ENCODE peak calls at places on chromosomes 6 and 20, in six cellular contexts. C, H, J, X, U and M are unnamed samples.

GRCh38 chr6:105211831-105212230 is 32.0 kb upstream of the POPDC3 start:
- DNase-seq in C (no peak), H (no peak), J (no peak), X (no peak), U (no peak), M (no peak)

GRCh38 chr6:146582857-146583256 is 15.9 kb upstream of the ADGB start:
- DNase-seq in C (no peak), H (no peak), J (peak; percentile 21), X (no peak), U (peak; percentile 29), M (peak; percentile 8)

GRCh38 chr6:141029908-141030307 is 1102.8 kb upstream of the GJE1 start:
- DNase-seq in C (no peak), H (no peak), J (no peak), X (no peak), U (no peak), M (no peak)

GRCh38 chr6:23890543-23891227 is 235.3 kb upstream of the NRSN1 start:
- DNase-seq in C (no peak), H (no peak), J (no peak), X (no peak), U (no peak), M (no peak)

GRCh38 chr6:41209547-41209951 is 8.6 kb upstream of the TREML2 start:
- DNase-seq in C (no peak), H (no peak), J (no peak), X (no peak), U (no peak), M (no peak)

GRCh38 chr6:158468666-158469065 is 91.2 kb upstream of the TMEM181 start:
- DNase-seq in C (no peak), H (peak; percentile 15), J (no peak), X (no peak), U (no peak), M (no peak)

GRCh38 chr6:87093651-87094050 is 1.3 kb downstream of the CGA start:
- DNase-seq in C (no peak), H (no peak), J (no peak), X (no peak), U (no peak), M (no peak)

GRCh38 chr6:40183902-40184301 is 249.6 kb upstream of the MOCS1 start:
- DNase-seq in C (no peak), H (peak; percentile 77), J (no peak), X (no peak), U (no peak), M (no peak)

GRCh38 chr20:58091810-58092209 is 136.6 kb downstream of the ANKRD60 start:
- DNase-seq in C (no peak), H (no peak), J (no peak), X (no peak), U (no peak), M (no peak)

GRCh38 chr6:46129301-46129633 is 522 bp upstream of the ENPP4 start:
- DNase-seq in C (no peak), H (no peak), J (no peak), X (no peak), U (no peak), M (no peak)

GRCh38 chr20:37343212-37343993 is 2.5 kb upstream of the SRC start:
- DNase-seq in C (peak; percentile 54), H (no peak), J (no peak), X (no peak), U (peak; percentile 64), M (no peak)

GRCh38 chr20:6265204-6265904 is 142.5 kb upstream of the FERMT1 start:
- DNase-seq in C (no peak), H (peak; percentile 42), J (no peak), X (no peak), U (no peak), M (no peak)

GRCh38 chr20:60192351-60192750 is 234.1 kb downstream of the CDH26 start:
- DNase-seq in C (no peak), H (no peak), J (no peak), X (no peak), U (no peak), M (no peak)

GRCh38 chr6:158754738-158755137 is 64.4 kb downstream of the EZR start:
- DNase-seq in C (no peak), H (no peak), J (no peak), X (no peak), U (no peak), M (no peak)

GRCh38 chr6:5996701-5997419 is 9.9 kb downstream of the NRN1 start:
- DNase-seq in C (no peak), H (peak; percentile 66), J (no peak), X (no peak), U (no peak), M (peak; percentile 56)

GRCh38 chr20:635028-635427 is 18.0 kb downstream of the SRXN1 start:
- DNase-seq in C (no peak), H (no peak), J (no peak), X (no peak), U (no peak), M (no peak)

GRCh38 chr6:21952367-21952766 is 344.5 kb downstream of the PRL start:
- DNase-seq in C (no peak), H (no peak), J (no peak), X (no peak), U (no peak), M (no peak)

GRCh38 chr6:169487579-169488205 is 214.1 kb downstream of the WDR27 start:
- DNase-seq in C (no peak), H (no peak), J (no peak), X (no peak), U (no peak), M (no peak)

DNA sequence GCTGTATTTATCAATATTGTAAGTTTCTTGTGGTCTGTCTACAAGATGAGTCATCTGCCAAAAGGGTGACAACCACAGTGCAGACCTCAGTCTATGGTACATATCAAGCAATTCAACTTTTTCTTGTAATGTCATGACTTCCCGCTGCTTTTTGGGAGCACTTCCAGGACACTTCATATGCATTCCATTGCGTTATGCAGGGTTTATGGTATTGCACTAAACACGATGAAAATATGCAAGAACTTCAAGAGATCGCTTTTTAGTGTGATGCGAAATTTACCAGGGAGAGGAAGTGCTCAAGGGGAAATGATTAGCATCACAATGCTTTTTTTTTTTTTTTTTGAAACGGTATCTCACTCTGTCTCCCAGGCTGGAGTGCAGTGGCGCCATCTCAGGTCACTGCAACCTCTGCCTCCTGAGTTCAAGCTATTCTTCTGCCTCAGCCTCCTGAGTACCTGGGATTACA is 166.5 kb downstream of the TFAP2A start:
- DNase-seq in C (no peak), H (no peak), J (no peak), X (no peak), U (no peak), M (no peak)
- H3K27ac ChIP-seq in C (no peak overlapping the region), H (no peak overlapping the region), J (no peak overlapping the region), X (no peak overlapping the region), U (no peak overlapping the region), M (no peak overlapping the region)

DNA sequence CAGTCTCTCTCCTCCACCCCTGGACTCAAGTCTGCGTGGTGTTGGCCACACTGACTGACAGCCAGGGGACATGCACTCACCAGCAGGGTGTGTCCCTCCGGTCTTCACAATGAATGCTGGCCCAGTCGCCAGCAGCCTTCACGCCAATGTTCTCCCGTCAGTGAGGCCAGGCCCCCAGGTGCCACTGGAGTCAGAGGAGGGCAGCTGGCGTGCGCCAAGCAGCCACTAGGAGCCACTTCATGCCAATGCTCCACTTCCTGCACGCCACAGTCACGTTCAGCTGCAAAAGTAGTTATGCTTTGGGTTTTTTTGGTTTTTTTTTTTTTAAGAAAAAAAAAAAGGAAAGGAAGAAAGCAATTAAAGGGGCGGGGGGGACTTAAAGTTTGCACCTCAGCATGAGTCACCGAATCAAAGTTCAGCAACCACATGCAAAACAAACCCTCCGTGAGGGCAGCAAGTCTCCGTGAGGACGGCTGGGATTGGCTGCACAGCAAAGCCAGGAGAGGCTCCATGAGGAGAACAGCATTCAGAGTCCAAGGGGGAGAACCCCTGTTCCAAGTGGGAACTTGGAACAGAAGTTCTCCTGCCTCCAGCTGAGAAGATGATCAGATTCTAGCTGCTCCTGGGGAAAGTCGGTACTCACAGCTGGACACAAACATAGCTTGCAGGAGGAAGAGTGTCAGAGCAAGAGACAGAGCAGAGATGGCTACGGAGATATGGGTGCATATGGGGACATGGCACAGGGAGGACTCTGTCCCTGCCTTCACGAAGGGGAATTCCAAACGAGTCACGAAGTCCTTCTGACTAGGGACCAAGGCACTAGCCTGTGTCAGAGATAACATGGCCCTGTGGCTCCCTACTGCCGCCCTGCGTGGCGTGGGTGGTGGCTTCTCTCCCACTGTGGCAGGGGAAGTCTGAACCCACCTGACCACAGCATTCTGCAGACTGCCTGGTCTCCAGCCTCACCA is at the start of gene ZC3H12D:
- DNase-seq in C (no peak), H (peak; percentile 18), J (peak; percentile 60), X (peak; percentile 84), U (peak; percentile 20), M (no peak)
- H3K4me3 ChIP-seq in C (no peak within 1 kb of the TSS), H (no peak within 1 kb of the TSS), J (peak within 1 kb of the TSS; percentile 21), X (peak within 1 kb of the TSS; percentile 28), U (no peak within 1 kb of the TSS), M (no peak within 1 kb of the TSS)

GRCh38 chr20:23540624-23541023 is 27.7 kb downstream of the CST9L start:
- DNase-seq in C (no peak), H (no peak), J (no peak), X (no peak), U (no peak), M (no peak)

GRCh38 chr20:23544133-23544532 is 24.2 kb downstream of the CST9L start:
- DNase-seq in C (no peak), H (no peak), J (no peak), X (no peak), U (no peak), M (no peak)

GRCh38 chr20:23537030-23537429 is 31.3 kb downstream of the CST9L start:
- DNase-seq in C (no peak), H (no peak), J (no peak), X (no peak), U (no peak), M (no peak)

GRCh38 chr20:23536601-23537000 is 31.7 kb downstream of the CST9L start:
- DNase-seq in C (no peak), H (no peak), J (no peak), X (no peak), U (no peak), M (no peak)

DNA sequence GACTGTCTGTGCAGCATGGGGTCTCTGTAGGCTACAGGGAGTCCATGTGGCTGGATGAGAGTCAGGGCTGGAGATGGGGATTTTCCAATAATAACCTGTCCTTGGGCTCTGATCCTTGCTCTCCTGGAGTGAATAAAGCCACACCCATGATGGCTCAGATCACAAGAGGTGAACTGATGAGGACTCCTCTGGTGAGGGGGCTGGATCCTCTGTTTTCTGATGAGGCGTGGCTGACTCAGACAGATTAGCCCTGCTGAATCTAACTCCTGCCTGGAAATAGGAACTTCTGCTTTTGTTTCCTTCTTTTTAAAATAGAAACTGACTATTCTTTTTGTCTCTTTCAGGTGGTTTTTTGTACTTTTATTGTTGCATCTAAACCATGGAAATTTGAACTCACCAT is 27.0 kb downstream of the CST9L start:
- DNase-seq in C (no peak), H (peak; percentile 25), J (no peak), X (no peak), U (no peak), M (no peak)
- TF ChIP-seq CTCF in C (no peak), H (no peak), J (no peak), X (no peak), U (no peak), M (no peak)

DNA sequence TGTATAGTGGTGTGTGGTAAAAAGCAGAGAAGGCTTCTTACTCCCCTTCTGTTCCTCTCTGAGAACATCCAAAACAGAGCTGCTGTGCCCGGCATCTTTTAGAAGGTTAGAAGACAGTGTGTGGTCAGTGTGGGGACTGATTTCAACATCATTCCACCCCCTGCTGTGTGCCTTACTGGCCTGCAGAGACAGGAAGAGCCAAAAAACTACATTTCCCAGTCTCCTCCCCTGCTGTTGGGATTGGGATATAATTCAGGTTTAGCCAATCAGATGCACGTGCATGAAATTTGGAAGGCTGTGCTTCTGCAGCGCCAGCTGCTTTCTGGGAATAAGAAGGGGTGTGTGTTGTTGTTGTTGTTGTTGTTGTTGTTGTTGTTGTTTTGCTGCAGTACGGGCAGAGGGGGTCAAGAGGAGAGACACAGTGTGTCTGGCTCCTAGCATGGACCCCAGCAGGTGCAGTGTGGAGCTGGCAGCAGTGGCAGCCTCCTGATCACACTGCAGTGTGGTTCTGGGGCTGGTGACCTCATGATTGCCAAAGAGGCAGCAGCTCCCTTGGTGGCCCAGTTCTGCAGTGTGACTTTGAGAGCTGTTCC is 74.7 kb downstream of the MRPL14 start:
- DNase-seq in C (no peak), H (peak; percentile 59), J (no peak), X (peak; percentile 80), U (no peak), M (no peak)
- H3K27ac ChIP-seq in C (no peak overlapping the region), H (no peak overlapping the region), J (peak overlapping the region; percentile 67), X (peak overlapping the region; percentile 70), U (no peak overlapping the region), M (peak overlapping the region; percentile 82)